ENCODE peak calls at places on chromosomes 6 and 20, in seven cellular contexts. One of them, this sample, is unnamed.

GRCh38 chr6:120198033-120198432 is 848.5 kb upstream of the MAN1A1 start:
- DNase-seq in HCT116: no peak
- DNase-seq in K562: peak; percentile 3
- DNase-seq in H1: no peak
- DNase-seq in SK-N-SH: peak; percentile 0
- DNase-seq in HepG2: peak; percentile 59
- DNase-seq in GM12878: no peak
- DNase-seq in this sample: no peak

GRCh38 chr20:31543966-31544598 is 29.8 kb downstream of the HM13 start:
- DNase-seq in K562: no peak
- DNase-seq in HCT116: no peak
- DNase-seq in H1: no peak
- DNase-seq in SK-N-SH: peak; percentile 69
- DNase-seq in GM12878: no peak
- DNase-seq in HepG2: no peak
- DNase-seq in this sample: no peak

GRCh38 chr6:5499644-5500306 is 238.5 kb downstream of the FARS2 start:
- DNase-seq in HCT116: no peak
- DNase-seq in GM12878: no peak
- DNase-seq in SK-N-SH: no peak
- DNase-seq in H1: no peak
- DNase-seq in K562: no peak
- DNase-seq in HepG2: no peak
- DNase-seq in this sample: no peak

GRCh38 chr6:44268095-44268628 is 2.1 kb upstream of the TMEM151B start:
- DNase-seq in HCT116: no peak
- DNase-seq in GM12878: no peak
- DNase-seq in K562: peak; percentile 78
- DNase-seq in HepG2: peak; percentile 60
- DNase-seq in SK-N-SH: peak; percentile 75
- DNase-seq in H1: no peak
- DNase-seq in this sample: no peak

GRCh38 chr6:27178001-27178730 is 69.3 kb upstream of the PRSS16 start:
- DNase-seq in SK-N-SH: peak; percentile 35
- DNase-seq in HepG2: peak; percentile 51
- DNase-seq in HCT116: peak; percentile 22
- DNase-seq in GM12878: peak; percentile 61
- DNase-seq in H1: no peak
- DNase-seq in K562: no peak
- DNase-seq in this sample: peak; percentile 65

GRCh38 chr6:11992086-11992485 is 20.0 kb upstream of the HIVEP1 start:
- DNase-seq in HCT116: no peak
- DNase-seq in H1: no peak
- DNase-seq in HepG2: no peak
- DNase-seq in SK-N-SH: no peak
- DNase-seq in GM12878: no peak
- DNase-seq in K562: no peak
- DNase-seq in this sample: no peak

GRCh38 chr6:54481096-54481495 is 172.9 kb downstream of the TINAG start:
- DNase-seq in SK-N-SH: no peak
- DNase-seq in HepG2: peak; percentile 27
- DNase-seq in H1: no peak
- DNase-seq in GM12878: no peak
- DNase-seq in HCT116: no peak
- DNase-seq in K562: no peak
- DNase-seq in this sample: no peak

GRCh38 chr20:19785173-19785799 is 27.2 kb downstream of the RIN2 start:
- DNase-seq in HepG2: no peak
- DNase-seq in K562: no peak
- DNase-seq in GM12878: no peak
- DNase-seq in SK-N-SH: no peak
- DNase-seq in H1: no peak
- DNase-seq in HCT116: no peak
- DNase-seq in this sample: no peak

GRCh38 chr6:9360881-9361280 is 925.5 kb upstream of the SLC35B3 start:
- DNase-seq in SK-N-SH: no peak
- DNase-seq in H1: no peak
- DNase-seq in HepG2: no peak
- DNase-seq in HCT116: no peak
- DNase-seq in K562: no peak
- DNase-seq in GM12878: no peak
- DNase-seq in this sample: no peak

GRCh38 chr6:139655783-139656705 is 281.6 kb upstream of the CITED2 start:
- DNase-seq in HepG2: peak; percentile 14
- DNase-seq in HCT116: peak; percentile 23
- DNase-seq in SK-N-SH: no peak
- DNase-seq in H1: no peak
- DNase-seq in GM12878: no peak
- DNase-seq in K562: peak; percentile 36
- DNase-seq in this sample: no peak

GRCh38 chr6:151916680-151917164 is 109.2 kb downstream of the ESR1 start:
- DNase-seq in H1: no peak
- DNase-seq in HCT116: no peak
- DNase-seq in GM12878: no peak
- DNase-seq in HepG2: no peak
- DNase-seq in K562: no peak
- DNase-seq in SK-N-SH: no peak
- DNase-seq in this sample: no peak

GRCh38 chr20:24630486-24631172 is 161.2 kb downstream of the SYNDIG1 start:
- DNase-seq in GM12878: no peak
- DNase-seq in SK-N-SH: no peak
- DNase-seq in K562: no peak
- DNase-seq in H1: no peak
- DNase-seq in HepG2: no peak
- DNase-seq in HCT116: no peak
- DNase-seq in this sample: no peak

GRCh38 chr20:10217517-10218410 is 866 bp upstream of the SNAP25 start:
- DNase-seq in K562: no peak
- DNase-seq in H1: no peak
- DNase-seq in SK-N-SH: peak; percentile 77
- DNase-seq in HCT116: no peak
- DNase-seq in HepG2: no peak
- DNase-seq in GM12878: no peak
- DNase-seq in this sample: peak; percentile 33

GRCh38 chr6:106027760-106028159 is 58.4 kb upstream of the PRDM1 start:
- DNase-seq in SK-N-SH: no peak
- DNase-seq in GM12878: no peak
- DNase-seq in HCT116: no peak
- DNase-seq in K562: no peak
- DNase-seq in H1: no peak
- DNase-seq in HepG2: no peak
- DNase-seq in this sample: no peak

GRCh38 chr6:135250751-135251356 is 69.7 kb downstream of the MYB start:
- DNase-seq in K562: no peak
- DNase-seq in HepG2: peak; percentile 49
- DNase-seq in HCT116: no peak
- DNase-seq in H1: peak; percentile 51
- DNase-seq in GM12878: no peak
- DNase-seq in SK-N-SH: no peak
- DNase-seq in this sample: no peak

GRCh38 chr6:122947355-122947754 is 48.7 kb upstream of the CLVS2 start:
- DNase-seq in GM12878: no peak
- DNase-seq in K562: peak; percentile 1
- DNase-seq in HCT116: peak; percentile 18
- DNase-seq in H1: no peak
- DNase-seq in HepG2: no peak
- DNase-seq in SK-N-SH: peak; percentile 36
- DNase-seq in this sample: no peak

GRCh38 chr6:19999319-20000191 is 162.4 kb downstream of the ID4 start:
- DNase-seq in HCT116: peak; percentile 36
- DNase-seq in GM12878: peak; percentile 25
- DNase-seq in HepG2: no peak
- DNase-seq in K562: peak; percentile 85
- DNase-seq in SK-N-SH: no peak
- DNase-seq in H1: no peak
- DNase-seq in this sample: no peak

GRCh38 chr6:16069222-16069621 is 59.7 kb upstream of the MYLIP start:
- DNase-seq in HCT116: no peak
- DNase-seq in HepG2: no peak
- DNase-seq in H1: no peak
- DNase-seq in K562: no peak
- DNase-seq in SK-N-SH: no peak
- DNase-seq in GM12878: no peak
- DNase-seq in this sample: no peak
- TF ChIP-seq SIN3A in HCT116: no peak
- TF ChIP-seq SIN3A in HepG2: no peak
- TF ChIP-seq SIN3A in H1: no peak
- TF ChIP-seq SIN3A in K562: no peak
- TF ChIP-seq SIN3A in SK-N-SH: no peak
- TF ChIP-seq SIN3A in GM12878: no peak
- TF ChIP-seq SIN3A in this sample: no peak

GRCh38 chr6:121823437-121823851 is 388.0 kb downstream of the GJA1 start:
- DNase-seq in GM12878: no peak
- DNase-seq in H1: peak; percentile 21
- DNase-seq in HepG2: no peak
- DNase-seq in HCT116: no peak
- DNase-seq in K562: no peak
- DNase-seq in SK-N-SH: no peak
- DNase-seq in this sample: no peak
- TF ChIP-seq CTCF in GM12878: no peak
- TF ChIP-seq CTCF in H1: no peak
- TF ChIP-seq CTCF in HepG2: no peak
- TF ChIP-seq CTCF in HCT116: no peak
- TF ChIP-seq CTCF in K562: no peak
- TF ChIP-seq CTCF in SK-N-SH: no peak
- TF ChIP-seq CTCF in this sample: no peak

DNA sequence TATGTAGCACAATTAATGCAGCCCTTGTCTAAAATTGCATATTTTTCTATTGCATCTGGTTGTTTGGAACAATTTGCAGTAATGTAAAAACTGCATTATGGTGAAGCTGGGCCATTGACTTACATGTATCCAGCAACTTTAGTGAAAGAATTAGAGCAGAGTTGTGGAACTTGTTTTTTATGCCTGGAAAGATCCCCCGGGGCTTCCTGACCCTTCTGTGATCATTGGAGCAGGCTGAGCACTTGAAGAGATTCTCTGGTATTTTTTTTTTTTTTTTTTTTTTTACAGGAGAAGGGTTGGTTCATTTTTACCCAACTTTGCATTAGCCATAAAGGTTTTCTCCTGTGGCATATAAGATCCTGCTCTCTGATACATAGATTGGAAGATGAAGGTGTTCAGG is 45.0 kb downstream of the LIN28B start:
- DNase-seq in K562: no peak
- DNase-seq in GM12878: no peak
- DNase-seq in HepG2: no peak
- DNase-seq in SK-N-SH: no peak
- DNase-seq in H1: no peak
- DNase-seq in HCT116: no peak
- DNase-seq in this sample: no peak
- TF ChIP-seq SIN3A in K562: no peak
- TF ChIP-seq SIN3A in GM12878: no peak
- TF ChIP-seq SIN3A in HepG2: no peak
- TF ChIP-seq SIN3A in SK-N-SH: no peak
- TF ChIP-seq SIN3A in H1: no peak
- TF ChIP-seq SIN3A in HCT116: no peak
- TF ChIP-seq SIN3A in this sample: no peak

GRCh38 chr6:157653521-157653920 is 169.5 kb upstream of the SNX9 start:
- DNase-seq in HCT116: no peak
- DNase-seq in H1: no peak
- DNase-seq in HepG2: no peak
- DNase-seq in K562: no peak
- DNase-seq in SK-N-SH: no peak
- DNase-seq in GM12878: no peak
- DNase-seq in this sample: no peak
- TF ChIP-seq CTCF in HCT116: no peak
- TF ChIP-seq CTCF in H1: no peak
- TF ChIP-seq CTCF in HepG2: no peak
- TF ChIP-seq CTCF in K562: no peak
- TF ChIP-seq CTCF in SK-N-SH: no peak
- TF ChIP-seq CTCF in GM12878: no peak
- TF ChIP-seq CTCF in this sample: no peak

GRCh38 chr6:108835218-108835850 is 12.9 kb upstream of the ARMC2 start:
- DNase-seq in HCT116: peak; percentile 67
- DNase-seq in GM12878: peak; percentile 8
- DNase-seq in K562: peak; percentile 83
- DNase-seq in H1: no peak
- DNase-seq in SK-N-SH: peak; percentile 89
- DNase-seq in HepG2: peak; percentile 60
- DNase-seq in this sample: peak; percentile 85

GRCh38 chr6:108831104-108831503 is 17.1 kb upstream of the ARMC2 start:
- DNase-seq in GM12878: no peak
- DNase-seq in H1: no peak
- DNase-seq in K562: no peak
- DNase-seq in SK-N-SH: peak; percentile 57
- DNase-seq in HepG2: no peak
- DNase-seq in HCT116: no peak
- DNase-seq in this sample: no peak

GRCh38 chr6:108837236-108837971 is 10.8 kb upstream of the ARMC2 start:
- DNase-seq in GM12878: no peak
- DNase-seq in H1: no peak
- DNase-seq in SK-N-SH: no peak
- DNase-seq in HCT116: no peak
- DNase-seq in HepG2: no peak
- DNase-seq in K562: no peak
- DNase-seq in this sample: no peak

GRCh38 chr6:108836061-108836460 is 12.2 kb upstream of the ARMC2 start:
- DNase-seq in SK-N-SH: no peak
- DNase-seq in HCT116: no peak
- DNase-seq in HepG2: no peak
- DNase-seq in GM12878: no peak
- DNase-seq in H1: no peak
- DNase-seq in K562: no peak
- DNase-seq in this sample: no peak

DNA sequence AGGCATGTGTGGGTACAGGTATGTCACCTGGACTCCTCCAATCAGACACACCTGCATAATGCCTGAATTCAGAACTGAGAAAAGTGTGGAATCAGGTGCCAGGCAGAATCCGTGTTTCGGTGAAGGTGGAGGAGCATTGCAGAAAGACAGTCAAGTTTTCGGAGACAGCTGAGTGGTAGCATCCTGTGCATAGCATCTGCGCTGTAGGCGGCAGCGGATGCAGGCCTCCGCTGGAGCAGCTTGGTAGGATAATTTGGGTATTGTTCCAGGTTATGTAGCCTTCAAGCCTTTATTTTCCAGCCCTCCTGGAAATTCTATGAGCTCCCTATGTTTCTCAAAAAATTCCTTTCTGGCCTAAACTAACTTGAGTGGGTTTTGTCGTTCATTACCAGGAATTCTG is 15.5 kb upstream of the ARMC2 start:
- DNase-seq in HCT116: no peak
- DNase-seq in HepG2: no peak
- DNase-seq in H1: no peak
- DNase-seq in SK-N-SH: no peak
- DNase-seq in K562: no peak
- DNase-seq in GM12878: no peak
- DNase-seq in this sample: no peak
- TF ChIP-seq SIN3A in HCT116: no peak
- TF ChIP-seq SIN3A in HepG2: no peak
- TF ChIP-seq SIN3A in H1: no peak
- TF ChIP-seq SIN3A in SK-N-SH: no peak
- TF ChIP-seq SIN3A in K562: no peak
- TF ChIP-seq SIN3A in GM12878: no peak
- TF ChIP-seq SIN3A in this sample: no peak

GRCh38 chr6:35259194-35259945 is at the start of gene ZNF76:
- DNase-seq in K562: peak; percentile 100
- DNase-seq in GM12878: peak; percentile 63
- DNase-seq in HepG2: peak; percentile 96
- DNase-seq in SK-N-SH: peak; percentile 99
- DNase-seq in H1: peak; percentile 94
- DNase-seq in HCT116: peak; percentile 95
- DNase-seq in this sample: peak; percentile 72
- TF ChIP-seq CTCF in K562: no peak
- TF ChIP-seq CTCF in GM12878: no peak
- TF ChIP-seq CTCF in HepG2: no peak
- TF ChIP-seq CTCF in SK-N-SH: no peak
- TF ChIP-seq CTCF in H1: no peak
- TF ChIP-seq CTCF in HCT116: no peak
- TF ChIP-seq CTCF in this sample: no peak